ENCODE peak calls at places on chromosomes 11 and 22, in nine cellular contexts. One of them, this sample, is unnamed.

GRCh38 chr11:121669422-121669821 is 216.7 kb upstream of the SORL1-AS1 start:
- DNase-seq in cardiac fibroblast: no peak
- DNase-seq in GM10248: no peak
- DNase-seq in small intestine: no peak
- DNase-seq in activated CD8-positive, alpha-beta memory T cell treated with anti-CD3 and anti-CD28 coated beads, Interleukin-2, amount 50 U/mL, for 48 hours: no peak
- DNase-seq in stimulated activated CD4-positive, alpha-beta T cell treated with anti-CD3 and anti-CD28 coated beads, TNF-alpha, amount 100 ng/mL, for 48 hours: no peak
- DNase-seq in right lobe of liver: no peak
- DNase-seq in activated naive CD4-positive, alpha-beta T cell treated with anti-CD3 and anti-CD28 coated beads, Interleukin-2, amount 50 U/mL, for 16 hours: no peak
- DNase-seq in Caco-2: no peak
- DNase-seq in this sample: no peak

GRCh38 chr11:134837166-134837886 is 425.3 kb upstream of the B3GAT1 start:
- DNase-seq in activated naive CD4-positive, alpha-beta T cell treated with anti-CD3 and anti-CD28 coated beads, Interleukin-2, amount 50 U/mL, for 16 hours: no peak
- DNase-seq in Caco-2: no peak
- DNase-seq in small intestine: no peak
- DNase-seq in stimulated activated CD4-positive, alpha-beta T cell treated with anti-CD3 and anti-CD28 coated beads, TNF-alpha, amount 100 ng/mL, for 48 hours: no peak
- DNase-seq in activated CD8-positive, alpha-beta memory T cell treated with anti-CD3 and anti-CD28 coated beads, Interleukin-2, amount 50 U/mL, for 48 hours: no peak
- DNase-seq in right lobe of liver: no peak
- DNase-seq in cardiac fibroblast: no peak
- DNase-seq in GM10248: peak; percentile 47
- DNase-seq in this sample: no peak

GRCh38 chr11:11211186-11211585 is 141.9 kb downstream of the CSNK2A3 start:
- DNase-seq in right lobe of liver: no peak
- DNase-seq in stimulated activated CD4-positive, alpha-beta T cell treated with anti-CD3 and anti-CD28 coated beads, TNF-alpha, amount 100 ng/mL, for 48 hours: no peak
- DNase-seq in GM10248: no peak
- DNase-seq in small intestine: no peak
- DNase-seq in activated CD8-positive, alpha-beta memory T cell treated with anti-CD3 and anti-CD28 coated beads, Interleukin-2, amount 50 U/mL, for 48 hours: no peak
- DNase-seq in activated naive CD4-positive, alpha-beta T cell treated with anti-CD3 and anti-CD28 coated beads, Interleukin-2, amount 50 U/mL, for 16 hours: no peak
- DNase-seq in cardiac fibroblast: no peak
- DNase-seq in Caco-2: no peak
- DNase-seq in this sample: no peak

GRCh38 chr11:102012946-102013345 is 34.3 kb upstream of the CFAP300 start:
- DNase-seq in Caco-2: no peak
- DNase-seq in activated naive CD4-positive, alpha-beta T cell treated with anti-CD3 and anti-CD28 coated beads, Interleukin-2, amount 50 U/mL, for 16 hours: no peak
- DNase-seq in stimulated activated CD4-positive, alpha-beta T cell treated with anti-CD3 and anti-CD28 coated beads, TNF-alpha, amount 100 ng/mL, for 48 hours: no peak
- DNase-seq in small intestine: no peak
- DNase-seq in right lobe of liver: no peak
- DNase-seq in activated CD8-positive, alpha-beta memory T cell treated with anti-CD3 and anti-CD28 coated beads, Interleukin-2, amount 50 U/mL, for 48 hours: no peak
- DNase-seq in GM10248: no peak
- DNase-seq in cardiac fibroblast: no peak
- DNase-seq in this sample: no peak

GRCh38 chr22:44384563-44384940 is 71.8 kb upstream of the SHISAL1 start:
- DNase-seq in stimulated activated CD4-positive, alpha-beta T cell treated with anti-CD3 and anti-CD28 coated beads, TNF-alpha, amount 100 ng/mL, for 48 hours: no peak
- DNase-seq in small intestine: no peak
- DNase-seq in right lobe of liver: peak; percentile 46
- DNase-seq in activated naive CD4-positive, alpha-beta T cell treated with anti-CD3 and anti-CD28 coated beads, Interleukin-2, amount 50 U/mL, for 16 hours: no peak
- DNase-seq in cardiac fibroblast: no peak
- DNase-seq in GM10248: no peak
- DNase-seq in Caco-2: no peak
- DNase-seq in activated CD8-positive, alpha-beta memory T cell treated with anti-CD3 and anti-CD28 coated beads, Interleukin-2, amount 50 U/mL, for 48 hours: no peak
- DNase-seq in this sample: no peak

GRCh38 chr11:87219266-87219665 is 181.5 kb downstream of the TMEM135 start:
- DNase-seq in Caco-2: no peak
- DNase-seq in small intestine: no peak
- DNase-seq in activated CD8-positive, alpha-beta memory T cell treated with anti-CD3 and anti-CD28 coated beads, Interleukin-2, amount 50 U/mL, for 48 hours: no peak
- DNase-seq in right lobe of liver: no peak
- DNase-seq in cardiac fibroblast: no peak
- DNase-seq in activated naive CD4-positive, alpha-beta T cell treated with anti-CD3 and anti-CD28 coated beads, Interleukin-2, amount 50 U/mL, for 16 hours: no peak
- DNase-seq in stimulated activated CD4-positive, alpha-beta T cell treated with anti-CD3 and anti-CD28 coated beads, TNF-alpha, amount 100 ng/mL, for 48 hours: no peak
- DNase-seq in GM10248: peak; percentile 15
- DNase-seq in this sample: no peak

GRCh38 chr22:35409783-35410662 is 10.1 kb downstream of the MCM5 start:
- DNase-seq in GM10248: peak; percentile 86
- DNase-seq in cardiac fibroblast: no peak
- DNase-seq in Caco-2: no peak
- DNase-seq in stimulated activated CD4-positive, alpha-beta T cell treated with anti-CD3 and anti-CD28 coated beads, TNF-alpha, amount 100 ng/mL, for 48 hours: no peak
- DNase-seq in activated CD8-positive, alpha-beta memory T cell treated with anti-CD3 and anti-CD28 coated beads, Interleukin-2, amount 50 U/mL, for 48 hours: no peak
- DNase-seq in right lobe of liver: peak; percentile 71
- DNase-seq in activated naive CD4-positive, alpha-beta T cell treated with anti-CD3 and anti-CD28 coated beads, Interleukin-2, amount 50 U/mL, for 16 hours: no peak
- DNase-seq in small intestine: no peak
- DNase-seq in this sample: no peak

GRCh38 chr22:21832291-21833290 is 34.9 kb downstream of the MAPK1 start:
- DNase-seq in right lobe of liver: no peak
- DNase-seq in stimulated activated CD4-positive, alpha-beta T cell treated with anti-CD3 and anti-CD28 coated beads, TNF-alpha, amount 100 ng/mL, for 48 hours: no peak
- DNase-seq in activated naive CD4-positive, alpha-beta T cell treated with anti-CD3 and anti-CD28 coated beads, Interleukin-2, amount 50 U/mL, for 16 hours: no peak
- DNase-seq in activated CD8-positive, alpha-beta memory T cell treated with anti-CD3 and anti-CD28 coated beads, Interleukin-2, amount 50 U/mL, for 48 hours: no peak
- DNase-seq in small intestine: no peak
- DNase-seq in Caco-2: no peak
- DNase-seq in GM10248: no peak
- DNase-seq in cardiac fibroblast: no peak
- DNase-seq in this sample: no peak

GRCh38 chr11:9755561-9755960 is 91.7 kb downstream of the SWAP70 start:
- DNase-seq in Caco-2: no peak
- DNase-seq in GM10248: no peak
- DNase-seq in small intestine: no peak
- DNase-seq in activated CD8-positive, alpha-beta memory T cell treated with anti-CD3 and anti-CD28 coated beads, Interleukin-2, amount 50 U/mL, for 48 hours: no peak
- DNase-seq in activated naive CD4-positive, alpha-beta T cell treated with anti-CD3 and anti-CD28 coated beads, Interleukin-2, amount 50 U/mL, for 16 hours: no peak
- DNase-seq in stimulated activated CD4-positive, alpha-beta T cell treated with anti-CD3 and anti-CD28 coated beads, TNF-alpha, amount 100 ng/mL, for 48 hours: no peak
- DNase-seq in cardiac fibroblast: peak; percentile 84
- DNase-seq in right lobe of liver: no peak
- DNase-seq in this sample: no peak

GRCh38 chr11:34339149-34340064 is 18.4 kb downstream of the ABTB2 start:
- DNase-seq in small intestine: no peak
- DNase-seq in cardiac fibroblast: peak; percentile 12
- DNase-seq in activated naive CD4-positive, alpha-beta T cell treated with anti-CD3 and anti-CD28 coated beads, Interleukin-2, amount 50 U/mL, for 16 hours: no peak
- DNase-seq in Caco-2: peak; percentile 35
- DNase-seq in GM10248: peak; percentile 29
- DNase-seq in activated CD8-positive, alpha-beta memory T cell treated with anti-CD3 and anti-CD28 coated beads, Interleukin-2, amount 50 U/mL, for 48 hours: no peak
- DNase-seq in stimulated activated CD4-positive, alpha-beta T cell treated with anti-CD3 and anti-CD28 coated beads, TNF-alpha, amount 100 ng/mL, for 48 hours: no peak
- DNase-seq in right lobe of liver: no peak
- DNase-seq in this sample: no peak

GRCh38 chr11:27012254-27012921 is 18.5 kb downstream of the FIBIN start:
- DNase-seq in GM10248: no peak
- DNase-seq in right lobe of liver: no peak
- DNase-seq in stimulated activated CD4-positive, alpha-beta T cell treated with anti-CD3 and anti-CD28 coated beads, TNF-alpha, amount 100 ng/mL, for 48 hours: no peak
- DNase-seq in small intestine: no peak
- DNase-seq in activated naive CD4-positive, alpha-beta T cell treated with anti-CD3 and anti-CD28 coated beads, Interleukin-2, amount 50 U/mL, for 16 hours: no peak
- DNase-seq in cardiac fibroblast: peak; percentile 51
- DNase-seq in Caco-2: no peak
- DNase-seq in activated CD8-positive, alpha-beta memory T cell treated with anti-CD3 and anti-CD28 coated beads, Interleukin-2, amount 50 U/mL, for 48 hours: no peak
- DNase-seq in this sample: no peak

GRCh38 chr11:88266919-88267318 is 70.6 kb downstream of the CTSC start:
- DNase-seq in Caco-2: no peak
- DNase-seq in activated CD8-positive, alpha-beta memory T cell treated with anti-CD3 and anti-CD28 coated beads, Interleukin-2, amount 50 U/mL, for 48 hours: no peak
- DNase-seq in right lobe of liver: no peak
- DNase-seq in cardiac fibroblast: no peak
- DNase-seq in GM10248: no peak
- DNase-seq in small intestine: no peak
- DNase-seq in stimulated activated CD4-positive, alpha-beta T cell treated with anti-CD3 and anti-CD28 coated beads, TNF-alpha, amount 100 ng/mL, for 48 hours: no peak
- DNase-seq in activated naive CD4-positive, alpha-beta T cell treated with anti-CD3 and anti-CD28 coated beads, Interleukin-2, amount 50 U/mL, for 16 hours: no peak
- DNase-seq in this sample: no peak

GRCh38 chr22:49582171-49582570 is 245.5 kb downstream of the BRD1 start:
- DNase-seq in GM10248: no peak
- DNase-seq in activated naive CD4-positive, alpha-beta T cell treated with anti-CD3 and anti-CD28 coated beads, Interleukin-2, amount 50 U/mL, for 16 hours: no peak
- DNase-seq in activated CD8-positive, alpha-beta memory T cell treated with anti-CD3 and anti-CD28 coated beads, Interleukin-2, amount 50 U/mL, for 48 hours: no peak
- DNase-seq in Caco-2: no peak
- DNase-seq in cardiac fibroblast: no peak
- DNase-seq in right lobe of liver: no peak
- DNase-seq in stimulated activated CD4-positive, alpha-beta T cell treated with anti-CD3 and anti-CD28 coated beads, TNF-alpha, amount 100 ng/mL, for 48 hours: no peak
- DNase-seq in small intestine: no peak
- DNase-seq in this sample: no peak

GRCh38 chr11:43515090-43515489 is 156.4 kb downstream of the TTC17 start:
- DNase-seq in Caco-2: no peak
- DNase-seq in right lobe of liver: no peak
- DNase-seq in cardiac fibroblast: no peak
- DNase-seq in activated CD8-positive, alpha-beta memory T cell treated with anti-CD3 and anti-CD28 coated beads, Interleukin-2, amount 50 U/mL, for 48 hours: no peak
- DNase-seq in small intestine: no peak
- DNase-seq in activated naive CD4-positive, alpha-beta T cell treated with anti-CD3 and anti-CD28 coated beads, Interleukin-2, amount 50 U/mL, for 16 hours: no peak
- DNase-seq in stimulated activated CD4-positive, alpha-beta T cell treated with anti-CD3 and anti-CD28 coated beads, TNF-alpha, amount 100 ng/mL, for 48 hours: no peak
- DNase-seq in GM10248: no peak
- DNase-seq in this sample: no peak

GRCh38 chr11:93672280-93672679 is 10.8 kb downstream of the CEP295 start:
- DNase-seq in activated CD8-positive, alpha-beta memory T cell treated with anti-CD3 and anti-CD28 coated beads, Interleukin-2, amount 50 U/mL, for 48 hours: no peak
- DNase-seq in GM10248: no peak
- DNase-seq in Caco-2: no peak
- DNase-seq in small intestine: no peak
- DNase-seq in right lobe of liver: no peak
- DNase-seq in stimulated activated CD4-positive, alpha-beta T cell treated with anti-CD3 and anti-CD28 coated beads, TNF-alpha, amount 100 ng/mL, for 48 hours: no peak
- DNase-seq in cardiac fibroblast: no peak
- DNase-seq in activated naive CD4-positive, alpha-beta T cell treated with anti-CD3 and anti-CD28 coated beads, Interleukin-2, amount 50 U/mL, for 16 hours: no peak
- DNase-seq in this sample: no peak